ENCODE peak calls at places on chromosomes 1 and 21, in six cellular contexts. H is mammary epithelial cell, D is DND-41, Z is HCT116, E is PC-9, O is neural progenitor cell. S is an unnamed sample. For H4K20me1, the result is how much of the 10 kb centered on the place peaks cover.

GRCh38 chr1:228000416-228000815 is 6.4 kb upstream of the WNT3A start:
- DNase-seq in H (no peak), D (no peak), Z (no peak), E (no peak), O (no peak), S (no peak)

GRCh38 chr1:33337994-33338494 is 17.1 kb upstream of the A3GALT2 start:
- DNase-seq in H (no peak), D (no peak), Z (no peak), E (no peak), O (no peak), S (no peak)

GRCh38 chr1:183562701-183563100 is 27.6 kb downstream of the NCF2 start:
- DNase-seq in H (no peak), D (no peak), Z (no peak), E (no peak), O (no peak), S (no peak)

GRCh38 chr1:232367293-232367692 is 262.6 kb downstream of the SIPA1L2 start:
- DNase-seq in H (no peak), D (no peak), Z (no peak), E (no peak), O (no peak), S (no peak)

GRCh38 chr1:38701088-38701487 is 158.5 kb downstream of the RRAGC start:
- DNase-seq in H (no peak), D (no peak), Z (no peak), E (no peak), O (no peak), S (no peak)

GRCh38 chr21:29557200-29557599 is 258.5 kb downstream of the BACH1 start:
- DNase-seq in H (no peak), D (no peak), Z (no peak), E (no peak), O (no peak), S (no peak)

GRCh38 chr1:51726544-51727225 is 109.8 kb downstream of the OSBPL9 start:
- DNase-seq in H (no peak), D (no peak), Z (no peak), E (no peak), O (no peak), S (no peak)

GRCh38 chr1:194062962-194063361 is 876.5 kb upstream of the B3GALT2 start:
- DNase-seq in H (no peak), D (no peak), Z (no peak), E (no peak), O (no peak), S (no peak)

GRCh38 chr1:234208791-234209190 is 164.5 kb upstream of the COA6 start:
- DNase-seq in H (peak), D (no peak), Z (no peak), E (peak), O (no peak), S (no peak)

GRCh38 chr1:6648556-6648955 is 23.9 kb downstream of the THAP3 start:
- DNase-seq in H (no peak), D (no peak), Z (no peak), E (no peak), O (no peak), S (no peak)

GRCh38 chr1:156498447-156499193 is 2.0 kb downstream of the MEF2D start:
- DNase-seq in H (peak), D (no peak), Z (no peak), E (peak), O (no peak), S (peak)

GRCh38 chr1:4476394-4476793 is 178.0 kb upstream of the AJAP1 start:
- DNase-seq in H (no peak), D (no peak), Z (no peak), E (no peak), O (no peak), S (no peak)

GRCh38 chr1:39187276-39188046 is 17.0 kb upstream of the MACF1 start:
- DNase-seq in H (peak), D (no peak), Z (no peak), E (no peak), O (no peak), S (no peak)

GRCh38 chr1:41435570-41436178 is 48.8 kb downstream of the EDN2 start:
- DNase-seq in H (no peak), D (no peak), Z (no peak), E (no peak), O (peak), S (no peak)

GRCh38 chr1:19370453-19371170 is 58.5 kb downstream of the SLC66A1 start:
- DNase-seq in H (no peak), D (no peak), Z (no peak), E (no peak), O (no peak), S (no peak)
- H4K20me1 ChIP-seq in H (under half), D (half or more), Z (under half), E (under half), O (under half), S (under half)

GRCh38 chr1:29391362-29391880 is 155.1 kb downstream of the PTPRU start:
- DNase-seq in H (no peak), D (no peak), Z (no peak), E (no peak), O (no peak), S (no peak)
- H4K20me1 ChIP-seq in H (under half), D (under half), Z (under half), E (under half), O (under half), S (under half)

GRCh38 chr1:53315456-53316048 is 12.3 kb downstream of the LRP8 start:
- DNase-seq in H (no peak), D (no peak), Z (no peak), E (no peak), O (no peak), S (no peak)
- H4K20me1 ChIP-seq in H (under half), D (half or more), Z (under half), E (under half), O (half or more), S (under half)

GRCh38 chr21:34885636-34886553 is 163.2 kb downstream of the RUNX1 start:
- DNase-seq in H (no peak), D (peak), Z (no peak), E (no peak), O (peak), S (no peak)

GRCh38 chr21:34882719-34883131 is 166.4 kb downstream of the RUNX1 start:
- DNase-seq in H (no peak), D (no peak), Z (no peak), E (no peak), O (no peak), S (peak)

GRCh38 chr21:34885125-34885524 is 164.0 kb downstream of the RUNX1 start:
- DNase-seq in H (no peak), D (no peak), Z (no peak), E (no peak), O (peak), S (no peak)

GRCh38 chr21:34883501-34884271 is 165.4 kb downstream of the RUNX1 start:
- DNase-seq in H (no peak), D (no peak), Z (no peak), E (no peak), O (no peak), S (no peak)

DNA sequence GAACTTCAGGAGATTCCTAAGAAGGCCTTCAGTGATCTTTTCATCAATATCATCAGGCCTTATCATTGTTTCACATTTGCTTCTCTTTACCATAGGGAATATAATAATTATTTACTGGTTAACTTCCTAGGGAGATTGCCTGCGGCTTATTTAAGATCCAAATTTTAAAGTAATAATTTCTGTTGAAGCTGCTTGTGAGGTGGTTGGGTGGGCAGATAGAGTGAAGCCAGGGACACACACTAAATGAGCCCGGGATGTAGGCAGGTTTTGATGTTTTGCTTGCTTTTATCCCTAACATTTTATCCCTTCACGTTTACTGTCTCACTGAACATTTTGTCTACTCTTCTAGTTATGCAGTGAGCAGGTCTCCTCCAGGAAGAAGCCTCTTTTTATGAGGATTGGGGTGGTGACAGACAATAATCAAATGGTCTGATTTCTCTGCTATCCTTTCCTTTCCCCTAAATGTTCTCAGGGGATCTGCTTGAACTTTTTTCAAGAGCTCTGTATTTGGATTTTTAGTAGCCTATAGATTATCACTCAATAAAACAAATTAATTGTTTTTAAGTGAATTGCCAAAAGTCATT is 164.7 kb downstream of the RUNX1 start:
- DNase-seq in H (no peak), D (no peak), Z (no peak), E (no peak), O (no peak), S (no peak)
- H4K20me1 ChIP-seq in H (under half), D (half or more), Z (under half), E (under half), O (under half), S (under half)

GRCh38 chr1:77373702-77374101 is 91.9 kb downstream of the AK5 start:
- DNase-seq in H (no peak), D (no peak), Z (no peak), E (no peak), O (no peak), S (no peak)
- H4K20me1 ChIP-seq in H (under half), D (under half), Z (under half), E (under half), O (under half), S (under half)

GRCh38 chr1:93357242-93357641 is 11.5 kb downstream of the DR1 start:
- DNase-seq in H (no peak), D (no peak), Z (no peak), E (no peak), O (no peak), S (no peak)

GRCh38 chr1:93358293-93358692 is 12.6 kb downstream of the DR1 start:
- DNase-seq in H (no peak), D (no peak), Z (no peak), E (no peak), O (no peak), S (no peak)

GRCh38 chr1:93362237-93362636 is 16.5 kb downstream of the DR1 start:
- DNase-seq in H (no peak), D (no peak), Z (no peak), E (no peak), O (no peak), S (no peak)

GRCh38 chr1:93354749-93355148 is 9.0 kb downstream of the DR1 start:
- DNase-seq in H (no peak), D (no peak), Z (no peak), E (no peak), O (no peak), S (no peak)

DNA sequence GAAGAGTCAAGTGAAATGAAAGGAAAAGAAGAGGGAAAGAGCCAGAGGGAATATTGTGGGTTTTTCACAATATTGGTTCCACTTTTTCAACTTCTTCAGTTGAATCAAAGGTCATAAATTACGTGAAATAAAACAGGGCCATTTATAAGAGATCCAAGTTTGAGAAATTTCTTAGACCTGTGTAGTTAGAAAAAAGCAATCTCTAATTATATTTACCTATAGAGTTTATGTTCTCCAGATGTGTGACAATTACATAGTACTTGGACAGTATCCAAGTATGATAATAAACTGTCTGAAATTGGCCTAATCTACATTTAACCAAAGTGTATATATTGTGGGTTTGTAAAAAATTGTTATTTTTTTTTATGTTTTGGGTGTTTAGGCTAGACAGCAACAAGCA is 14.4 kb downstream of the DR1 start:
- DNase-seq in H (no peak), D (no peak), Z (no peak), E (no peak), O (no peak), S (no peak)
- H4K20me1 ChIP-seq in H (under half), D (under half), Z (under half), E (under half), O (under half), S (under half)

S was measured in OCI-LY7.